ENCODE peak calls at places on chromosomes 2 and 18, in ten cellular contexts. Q, W, P, T, H, A, V, G, L and E are unnamed samples.

GRCh38 chr2:20304411-20304810 is 46.2 kb downstream of the PUM2 start:
- DNase-seq in Q (no peak), W (no peak), P (peak; percentile 42), T (no peak), H (no peak), A (no peak), V (peak; percentile 84), G (no peak), L (no peak), E (no peak)

GRCh38 chr2:196341318-196341841 is 170.0 kb upstream of the STK17B start:
- DNase-seq in Q (no peak), W (no peak), P (no peak), T (no peak), H (no peak), A (no peak), V (no peak), G (no peak), L (no peak), E (no peak)

GRCh38 chr2:29528891-29529520 is 392.4 kb downstream of the ALK start:
- DNase-seq in Q (no peak), W (no peak), P (peak; percentile 64), T (no peak), H (no peak), A (peak; percentile 42), V (peak; percentile 76), G (no peak), L (no peak), E (no peak)

GRCh38 chr2:241312082-241312481 is 3.4 kb downstream of the HDLBP start:
- DNase-seq in Q (no peak), W (no peak), P (peak; percentile 88), T (no peak), H (no peak), A (no peak), V (peak; percentile 61), G (no peak), L (no peak), E (no peak)

GRCh38 chr2:39266139-39266805 is 22.5 kb upstream of the CDKL4 start:
- DNase-seq in Q (no peak), W (no peak), P (peak; percentile 8), T (no peak), H (peak; percentile 32), A (no peak), V (peak; percentile 29), G (no peak), L (no peak), E (no peak)

GRCh38 chr18:60295776-60296175 is 76.8 kb downstream of the MC4R start:
- DNase-seq in Q (no peak), W (no peak), P (no peak), T (no peak), H (no peak), A (no peak), V (no peak), G (no peak), L (no peak), E (no peak)

GRCh38 chr2:159936471-159936870 is 125.9 kb downstream of the PLA2R1 start:
- DNase-seq in Q (no peak), W (peak; percentile 15), P (no peak), T (peak; percentile 5), H (no peak), A (no peak), V (no peak), G (no peak), L (no peak), E (no peak)

GRCh38 chr2:235070063-235070706 is 118.4 kb downstream of the SH3BP4 start:
- DNase-seq in Q (no peak), W (peak; percentile 30), P (no peak), T (no peak), H (no peak), A (no peak), V (peak; percentile 52), G (no peak), L (no peak), E (no peak)

GRCh38 chr18:59139615-59140286 is at the start of gene SEC11C:
- DNase-seq in Q (peak; percentile 97), W (peak; percentile 96), P (peak; percentile 93), T (peak; percentile 92), H (peak; percentile 94), A (peak; percentile 96), V (peak; percentile 94), G (peak; percentile 97), L (peak; percentile 99), E (peak; percentile 93)

GRCh38 chr2:218311908-218312756 is 19.8 kb upstream of the TMBIM1 start:
- DNase-seq in Q (no peak), W (no peak), P (no peak), T (no peak), H (no peak), A (no peak), V (no peak), G (no peak), L (no peak), E (no peak)

GRCh38 chr2:58862234-58862633 is 621.1 kb upstream of the FANCL start:
- DNase-seq in Q (no peak), W (no peak), P (no peak), T (no peak), H (no peak), A (no peak), V (no peak), G (no peak), L (no peak), E (no peak)

GRCh38 chr2:220499281-220499680 is 871.9 kb downstream of the SLC4A3 start:
- DNase-seq in Q (no peak), W (no peak), P (peak; percentile 77), T (no peak), H (no peak), A (peak; percentile 42), V (peak; percentile 79), G (no peak), L (no peak), E (no peak)

GRCh38 chr2:86027196-86027912 is 78.3 kb downstream of the POLR1A start:
- DNase-seq in Q (peak; percentile 58), W (no peak), P (no peak), T (no peak), H (no peak), A (no peak), V (no peak), G (no peak), L (peak; percentile 87), E (no peak)

GRCh38 chr2:86023366-86023712 is 82.3 kb downstream of the POLR1A start:
- DNase-seq in Q (no peak), W (no peak), P (no peak), T (no peak), H (no peak), A (no peak), V (no peak), G (no peak), L (no peak), E (no peak)

GRCh38 chr2:86026744-86027065 is 79.0 kb downstream of the POLR1A start:
- DNase-seq in Q (peak; percentile 60), W (no peak), P (no peak), T (no peak), H (no peak), A (no peak), V (no peak), G (no peak), L (peak; percentile 70), E (no peak)

GRCh38 chr2:86025976-86026743 is 79.5 kb downstream of the POLR1A start:
- DNase-seq in Q (peak; percentile 52), W (no peak), P (no peak), T (no peak), H (no peak), A (no peak), V (no peak), G (no peak), L (peak; percentile 35), E (no peak)

GRCh38 chr2:86025229-86025820 is 80.4 kb downstream of the POLR1A start:
- DNase-seq in Q (peak; percentile 60), W (no peak), P (no peak), T (no peak), H (no peak), A (peak; percentile 14), V (no peak), G (no peak), L (peak; percentile 68), E (no peak)
- TF ChIP-seq CTCF in Q (no peak), W (no peak), P (peak; percentile 7), T (no peak), H (no peak), A (no peak), V (no peak), G (no peak), L (peak; percentile 25), E (no peak)

GRCh38 chr18:48951448-48952286 is 902 bp upstream of the SMAD7 start:
- DNase-seq in Q (peak; percentile 95), W (peak; percentile 76), P (peak; percentile 86), T (peak; percentile 70), H (peak; percentile 89), A (peak; percentile 95), V (peak; percentile 89), G (peak; percentile 88), L (no peak), E (peak; percentile 78)
- TF ChIP-seq CTCF in Q (peak; percentile 30), W (no peak), P (no peak), T (peak; percentile 16), H (peak; percentile 5), A (no peak), V (no peak), G (peak; percentile 10), L (peak; percentile 72), E (no peak)

GRCh38 chr2:207710814-207711740 is at the start of gene CCNYL1:
- DNase-seq in Q (peak; percentile 99), W (peak; percentile 99), P (peak; percentile 99), T (peak; percentile 98), H (peak; percentile 100), A (peak; percentile 100), V (peak; percentile 100), G (peak; percentile 99), L (peak; percentile 100), E (peak; percentile 98)
- TF ChIP-seq CTCF in Q (peak; percentile 54), W (no peak), P (no peak), T (no peak), H (no peak), A (peak; percentile 3), V (peak; percentile 11), G (peak; percentile 32), L (no peak), E (no peak)

GRCh38 chr2:226798422-226799210 is 1.0 kb downstream of the IRS1 start:
- DNase-seq in Q (peak; percentile 72), W (peak; percentile 63), P (peak; percentile 57), T (peak; percentile 34), H (peak; percentile 77), A (peak; percentile 63), V (peak; percentile 69), G (peak; percentile 36), L (no peak), E (peak; percentile 67)
- TF ChIP-seq CTCF in Q (no peak), W (no peak), P (no peak), T (no peak), H (peak; percentile 11), A (no peak), V (peak; percentile 16), G (no peak), L (peak; percentile 64), E (no peak)

GRCh38 chr2:205002390-205002789 is 457.1 kb downstream of the PARD3B start:
- DNase-seq in Q (no peak), W (no peak), P (no peak), T (no peak), H (no peak), A (no peak), V (no peak), G (no peak), L (no peak), E (no peak)
- TF ChIP-seq CTCF in Q (no peak), W (no peak), P (no peak), T (no peak), H (no peak), A (no peak), V (no peak), G (no peak), L (no peak), E (no peak)